ENCODE peak calls at places on chromosomes 16 and 17, in eight cellular contexts. G, J, Z, K, V, P, C and E are unnamed samples.

GRCh38 chr17:74212262-74212912 is 984 bp upstream of the TTYH2 start:
- DNase-seq in P (no peak), V (no peak), K (peak; percentile 26), C (peak; percentile 42), G (peak; percentile 22), J (no peak), Z (no peak), E (peak; percentile 38)

GRCh38 chr16:66133641-66134402 is 232.7 kb upstream of the CDH5 start:
- DNase-seq in G (no peak), P (no peak), Z (no peak), V (no peak), J (no peak), C (no peak), K (no peak), E (peak; percentile 48)

GRCh38 chr16:66265106-66265415 is 101.4 kb upstream of the CDH5 start:
- DNase-seq in Z (no peak), V (no peak), K (no peak), G (no peak), J (no peak), C (peak; percentile 25), P (no peak), E (no peak)

GRCh38 chr16:51110618-51111234 is 40.3 kb downstream of the SALL1 start:
- DNase-seq in Z (no peak), J (no peak), C (no peak), V (no peak), G (no peak), K (no peak), P (no peak), E (no peak)

GRCh38 chr17:1953866-1954265 is 71.3 kb downstream of the RTN4RL1 start:
- DNase-seq in C (no peak), Z (no peak), K (no peak), J (no peak), V (no peak), P (no peak), G (no peak), E (no peak)

GRCh38 chr17:79607941-79608728 is 2.7 kb downstream of the RBFOX3 start:
- DNase-seq in Z (no peak), J (no peak), P (no peak), K (no peak), C (peak; percentile 75), V (no peak), G (peak; percentile 61), E (peak; percentile 26)

GRCh38 chr16:86038923-86039310 is 140.0 kb downstream of the IRF8 start:
- DNase-seq in P (no peak), Z (no peak), V (no peak), G (no peak), C (no peak), K (no peak), J (no peak), E (no peak)

GRCh38 chr16:70395345-70395901 is 43.5 kb downstream of the ST3GAL2 start:
- DNase-seq in K (peak; percentile 60), G (peak; percentile 58), V (no peak), P (peak; percentile 56), C (peak; percentile 57), J (peak; percentile 74), Z (peak; percentile 36), E (peak; percentile 53)

GRCh38 chr16:59478806-59479205 is 744.7 kb upstream of the GOT2 start:
- DNase-seq in C (no peak), P (no peak), V (no peak), K (no peak), G (no peak), J (no peak), Z (no peak), E (peak; percentile 46)

GRCh38 chr16:10171225-10171624 is 11.0 kb downstream of the GRIN2A start:
- DNase-seq in G (no peak), V (no peak), J (no peak), K (no peak), P (no peak), Z (no peak), C (no peak), E (no peak)

GRCh38 chr17:42513686-42514085 is 22.4 kb upstream of the NAGLU start:
- DNase-seq in P (no peak), J (no peak), K (no peak), C (no peak), Z (no peak), V (no peak), G (no peak), E (no peak)

GRCh38 chr17:4788807-4789700 is at the start of gene GLTPD2:
- DNase-seq in J (peak; percentile 36), K (no peak), G (peak; percentile 22), P (no peak), V (no peak), Z (no peak), C (peak; percentile 59), E (peak; percentile 10)

GRCh38 chr16:31351937-31352315 is 3.0 kb upstream of the ITGAX start:
- DNase-seq in C (no peak), Z (no peak), V (no peak), P (no peak), K (no peak), J (no peak), G (no peak), E (peak; percentile 2)